ENCODE peak calls at places on chromosomes 7 and 10, in eight cellular contexts. L, Z, H, D, S, Y, O and C are unnamed samples.

GRCh38 chr7:107579881-107580715 is at the start of gene BCAP29:
- DNase-seq in Z (peak; percentile 65), L (peak; percentile 60), Y (peak; percentile 58), S (peak; percentile 58), H (peak; percentile 54), O (peak; percentile 72), D (peak; percentile 17), C (peak; percentile 17)

GRCh38 chr10:76422769-76423168 is 991.3 kb downstream of the LRMDA start:
- DNase-seq in O (no peak), D (no peak), Y (no peak), L (no peak), S (no peak), H (no peak), Z (no peak), C (no peak)

GRCh38 chr10:62183857-62184805 is 84.5 kb downstream of the RTKN2 start:
- DNase-seq in Z (no peak), S (no peak), H (no peak), D (no peak), L (no peak), O (no peak), Y (no peak), C (no peak)

GRCh38 chr10:45532501-45532900 is 140.1 kb downstream of the ZFAND4 start:
- DNase-seq in S (no peak), O (no peak), Y (no peak), L (peak; percentile 10), H (no peak), D (no peak), Z (no peak), C (no peak)

GRCh38 chr7:8751557-8752231 is 318.3 kb downstream of the NXPH1 start:
- DNase-seq in H (no peak), Z (no peak), O (no peak), S (no peak), D (peak; percentile 60), Y (no peak), L (no peak), C (no peak)

GRCh38 chr10:12214763-12215218 is 18.8 kb downstream of the CDC123 start:
- DNase-seq in D (no peak), Y (no peak), Z (peak; percentile 50), L (peak; percentile 73), S (no peak), H (no peak), O (no peak), C (no peak)

GRCh38 chr7:112877671-112878460 is 87.7 kb upstream of the TMEM168 start:
- DNase-seq in Z (no peak), S (no peak), Y (no peak), D (no peak), H (no peak), O (no peak), L (peak; percentile 33), C (no peak)

GRCh38 chr7:22481726-22482125 is 18.3 kb downstream of the STEAP1B start:
- DNase-seq in Y (no peak), L (peak; percentile 16), Z (no peak), S (no peak), O (peak; percentile 5), D (peak; percentile 54), H (no peak), C (no peak)

GRCh38 chr10:4947635-4948596 is 15.3 kb upstream of the AKR1C1 start:
- DNase-seq in Z (no peak), O (no peak), H (no peak), S (no peak), D (no peak), Y (no peak), L (peak; percentile 99), C (no peak)

GRCh38 chr7:96973986-96974385 is 31.4 kb upstream of the DLX6 start:
- DNase-seq in H (no peak), D (no peak), L (peak; percentile 64), Z (no peak), O (no peak), S (no peak), Y (no peak), C (no peak)

GRCh38 chr7:107847168-107847835 is 43.7 kb upstream of the DLD start:
- DNase-seq in O (no peak), Y (no peak), Z (no peak), D (no peak), H (no peak), S (no peak), L (no peak), C (no peak)

GRCh38 chr7:92915348-92915747 is 79.0 kb upstream of the CDK6 start:
- DNase-seq in S (no peak), H (no peak), Z (no peak), O (no peak), Y (no peak), D (no peak), L (no peak), C (no peak)

GRCh38 chr7:460374-461117 is 59.1 kb downstream of the PDGFA start:
- DNase-seq in L (peak; percentile 48), O (no peak), D (no peak), S (no peak), Y (no peak), Z (no peak), H (no peak), C (no peak)

GRCh38 chr7:147999962-148000361 is 590.6 kb upstream of the C7orf33 start:
- DNase-seq in O (no peak), H (no peak), Z (no peak), S (no peak), D (no peak), Y (no peak), L (no peak), C (no peak)

GRCh38 chr7:111677848-111678247 is 115.6 kb upstream of the IMMP2L start:
- DNase-seq in S (no peak), L (peak; percentile 11), H (no peak), D (no peak), Z (no peak), Y (no peak), O (no peak), C (no peak)